ENCODE peak calls at places on chromosome 22, in six cellular contexts. Z is HepG2, V is NB4, K is SK-N-SH, X is A549, M is K562. O is an unnamed sample.

GRCh38 chr22:35424761-35425160 is 24.8 kb downstream of the MCM5 start:
- DNase-seq in K (no peak), V (no peak), M (no peak), Z (no peak), X (no peak), O (no peak)

GRCh38 chr22:46542011-46542985 is 4.9 kb upstream of the CELSR1 start:
- DNase-seq in K (peak; percentile 97), X (peak; percentile 83), Z (peak; percentile 45), M (peak; percentile 52), V (peak; percentile 87), O (peak; percentile 66)

GRCh38 chr22:40741116-40741515 is 61.8 kb downstream of the MCHR1 start:
- DNase-seq in V (no peak), K (no peak), M (no peak), Z (no peak), X (no peak), O (no peak)

GRCh38 chr22:19818264-19819208 is 36.1 kb downstream of the GNB1L start:
- DNase-seq in Z (no peak), M (no peak), V (no peak), X (no peak), K (peak; percentile 30), O (no peak)

GRCh38 chr22:41094036-41094435 is 1.6 kb downstream of the EP300 start:
- DNase-seq in V (peak; percentile 62), K (peak; percentile 10), Z (peak; percentile 31), X (no peak), M (peak; percentile 42), O (peak; percentile 47)

GRCh38 chr22:16955678-16956210 is 52.3 kb downstream of the GAB4 start:
- DNase-seq in K (no peak), X (no peak), M (peak; percentile 19), V (no peak), Z (no peak), O (no peak)

GRCh38 chr22:45329536-45329936 is 19.8 kb downstream of the FAM118A start:
- DNase-seq in V (no peak), K (peak; percentile 94), Z (no peak), X (no peak), M (no peak), O (no peak)

GRCh38 chr22:26846645-26847044 is 189.3 kb downstream of the MIAT start:
- DNase-seq in K (no peak), Z (no peak), M (no peak), V (no peak), X (no peak), O (no peak)

GRCh38 chr22:45318558-45319318 is 9.0 kb downstream of the FAM118A start:
- DNase-seq in K (no peak), V (peak; percentile 71), X (no peak), M (no peak), Z (no peak), O (peak; percentile 18)

GRCh38 chr22:49307071-49307830 is 520.4 kb downstream of the BRD1 start:
- DNase-seq in K (no peak), Z (no peak), M (no peak), V (no peak), X (no peak), O (no peak)

GRCh38 chr22:29218758-29219408 is 13.2 kb downstream of the EMID1 start:
- DNase-seq in K (peak; percentile 26), X (no peak), M (no peak), V (no peak), Z (no peak), O (no peak)

GRCh38 chr22:49772692-49773091 is 55.0 kb downstream of the BRD1 start:
- DNase-seq in M (no peak), V (no peak), Z (no peak), K (no peak), X (no peak), O (no peak)

GRCh38 chr22:44968736-44969135 is 41.1 kb downstream of the PHF21B start:
- DNase-seq in V (no peak), X (no peak), Z (no peak), K (no peak), M (peak; percentile 6), O (no peak)

GRCh38 chr22:44207173-44207980 is 26.7 kb downstream of the PARVG start:
- DNase-seq in X (no peak), Z (no peak), V (no peak), K (peak; percentile 13), M (no peak), O (no peak)

GRCh38 chr22:44109417-44109816 is 71.3 kb upstream of the PARVG start:
- DNase-seq in K (peak; percentile 47), V (no peak), X (no peak), M (no peak), Z (no peak), O (no peak)

GRCh38 chr22:20130739-20131592 is 638 bp upstream of the ZDHHC8 start:
- DNase-seq in K (peak; percentile 94), X (no peak), M (peak; percentile 95), Z (peak; percentile 28), V (peak; percentile 85), O (peak; percentile 82)

GRCh38 chr22:40247976-40248375 is 70.3 kb downstream of the TNRC6B start:
- DNase-seq in M (no peak), K (no peak), V (no peak), X (no peak), Z (no peak), O (no peak)

GRCh38 chr22:20834725-20835124 is 23.9 kb downstream of the PI4KA start:
- DNase-seq in K (no peak), M (no peak), X (no peak), V (no peak), Z (no peak), O (no peak)

GRCh38 chr22:28771195-28771791 is 1.2 kb upstream of the CCDC117 start:
- DNase-seq in V (no peak), Z (peak; percentile 67), M (no peak), K (no peak), X (no peak), O (no peak)

GRCh38 chr22:24471570-24471969 is 23.6 kb upstream of the UPB1 start:
- DNase-seq in V (no peak), X (no peak), Z (no peak), K (no peak), M (no peak), O (peak; percentile 89)

GRCh38 chr22:24473278-24473677 is 21.9 kb upstream of the UPB1 start:
- DNase-seq in X (no peak), M (no peak), Z (no peak), K (no peak), V (peak; percentile 72), O (no peak)

GRCh38 chr22:24474221-24474620 is 20.9 kb upstream of the UPB1 start:
- DNase-seq in K (no peak), Z (peak; percentile 64), X (no peak), M (no peak), V (no peak), O (peak; percentile 83)

DNA sequence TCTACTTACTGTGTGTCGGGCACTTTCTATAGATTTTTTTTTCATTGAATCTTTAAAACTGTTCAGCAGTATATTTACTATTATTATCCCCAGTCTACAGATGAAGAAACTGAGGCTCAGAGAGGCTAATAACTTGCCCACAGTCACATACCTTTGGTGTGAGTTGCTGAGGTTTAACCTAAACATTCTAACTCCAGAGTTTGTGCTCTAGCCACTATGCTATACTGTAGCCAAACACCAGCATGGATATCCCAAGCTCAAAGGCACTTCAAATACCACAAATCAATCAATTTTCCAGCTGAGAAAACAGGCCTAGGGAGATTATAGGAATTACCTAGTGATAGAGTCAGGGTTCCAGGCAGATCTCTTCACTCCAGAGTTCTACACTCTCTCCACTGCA is 20.5 kb upstream of the UPB1 start:
- DNase-seq in M (no peak), V (no peak), X (no peak), K (no peak), Z (no peak), O (no peak)
- TF ChIP-seq MAX in M (no peak), V (no peak), X (no peak), K (no peak), Z (no peak), O (no peak)

GRCh38 chr22:47551438-47551788 is 789.0 kb downstream of the TBC1D22A start:
- DNase-seq in V (no peak), Z (no peak), X (no peak), M (no peak), K (no peak), O (no peak)
- TF ChIP-seq MAX in V (no peak), Z (no peak), X (no peak), M (no peak), K (no peak), O (no peak)

GRCh38 chr22:32385681-32386080 is 26.4 kb downstream of the RTCB start:
- DNase-seq in V (no peak), M (no peak), Z (no peak), K (no peak), X (no peak), O (no peak)

GRCh38 chr22:32375678-32376450 is 18.2 kb downstream of the RFPL3 start:
- DNase-seq in K (no peak), M (no peak), X (no peak), V (no peak), Z (no peak), O (no peak)

GRCh38 chr22:32376681-32377080 is 19.0 kb downstream of the RFPL3 start:
- DNase-seq in V (no peak), X (no peak), Z (no peak), K (no peak), M (no peak), O (no peak)

GRCh38 chr22:32378703-32379272 is 21.1 kb downstream of the RFPL3 start:
- DNase-seq in X (peak; percentile 25), V (peak; percentile 44), M (peak; percentile 72), K (peak; percentile 80), Z (peak; percentile 51), O (peak; percentile 62)

GRCh38 chr22:32380991-32381390 is 23.3 kb downstream of the RFPL3 start:
- DNase-seq in V (no peak), M (no peak), X (no peak), Z (no peak), K (no peak), O (peak; percentile 6)
- TF ChIP-seq MAX in V (no peak), M (no peak), X (no peak), Z (no peak), K (no peak), O (no peak)

GRCh38 chr22:30277547-30278344 is 11.1 kb upstream of the OSM start:
- DNase-seq in K (no peak), X (no peak), Z (no peak), M (no peak), V (peak; percentile 85), O (peak; percentile 89)
- TF ChIP-seq MAX in K (no peak), X (no peak), Z (no peak), M (no peak), V (no peak), O (no peak)

DNA sequence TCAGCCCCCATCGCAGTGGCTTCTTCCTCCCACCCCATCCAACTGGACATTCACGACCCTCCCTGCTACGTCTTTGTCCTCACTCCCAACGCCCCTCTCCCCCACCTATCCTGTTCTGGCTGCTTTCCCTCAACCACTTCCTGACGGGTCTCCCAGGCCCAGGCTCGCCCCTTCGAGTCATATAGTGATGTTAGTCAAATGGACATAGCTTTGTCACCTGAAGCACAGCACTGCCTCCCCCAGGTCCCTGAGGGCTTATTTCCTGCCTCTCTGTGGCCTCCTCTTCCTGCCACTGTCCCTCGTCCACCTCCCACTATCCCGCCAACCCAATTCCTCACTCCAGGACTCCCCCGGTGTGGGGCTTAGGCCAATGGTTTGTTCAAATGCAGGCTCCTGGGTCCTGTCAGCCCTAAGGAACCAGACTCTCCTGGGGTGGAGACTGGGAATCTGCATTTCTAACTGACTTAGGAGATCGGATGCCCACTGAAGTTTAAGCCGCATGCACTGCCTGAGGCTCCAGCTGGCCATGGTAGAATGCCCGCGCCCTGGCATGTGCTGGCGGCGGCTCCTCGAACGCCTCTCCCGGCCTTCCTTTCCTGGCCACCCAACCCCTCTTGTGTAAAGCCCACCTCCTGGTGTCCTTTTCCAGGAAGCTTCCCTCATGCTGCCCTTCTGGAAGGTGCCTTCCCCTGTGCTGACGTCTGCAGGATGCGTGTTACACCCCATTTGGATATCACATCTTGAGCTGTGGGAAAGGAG is 18.3 kb downstream of the SUN2 start:
- DNase-seq in K (no peak), Z (no peak), M (no peak), X (no peak), V (peak; percentile 41), O (no peak)
- TF ChIP-seq MAX in K (no peak), Z (no peak), M (no peak), X (no peak), V (no peak), O (no peak)

GRCh38 chr22:36585841-36586240 is 56.9 kb upstream of the EIF3D start:
- DNase-seq in X (no peak), K (no peak), M (no peak), V (no peak), Z (no peak), O (no peak)
- TF ChIP-seq MAX in X (no peak), K (no peak), M (no peak), V (no peak), Z (no peak), O (no peak)